ENCODE peak calls at places on chromosomes 7 and 10, in nine cellular contexts. One of them, this sample, is unnamed. For H3K4me1, the result is how much of the 10 kb centered on the place peaks cover.

GRCh38 chr10:101769541-101770180 is 6.3 kb downstream of the FGF8 start:
- DNase-seq in endothelial cell of umbilical vein: no peak
- DNase-seq in upper lobe of left lung: no peak
- DNase-seq in transverse colon: no peak
- DNase-seq in sigmoid colon: peak
- DNase-seq in HCT116: no peak
- DNase-seq in esophagus muscularis mucosa: no peak
- DNase-seq in breast epithelium: no peak
- DNase-seq in H1: no peak
- DNase-seq in this sample: no peak

GRCh38 chr10:130061760-130062159 is 48.9 kb downstream of the C10orf143 start:
- DNase-seq in endothelial cell of umbilical vein: no peak
- DNase-seq in upper lobe of left lung: no peak
- DNase-seq in transverse colon: no peak
- DNase-seq in sigmoid colon: no peak
- DNase-seq in HCT116: no peak
- DNase-seq in esophagus muscularis mucosa: peak
- DNase-seq in breast epithelium: no peak
- DNase-seq in H1: no peak
- DNase-seq in this sample: no peak

GRCh38 chr7:90629306-90629918 is 33.3 kb downstream of the CDK14 start:
- DNase-seq in endothelial cell of umbilical vein: peak
- DNase-seq in upper lobe of left lung: no peak
- DNase-seq in transverse colon: no peak
- DNase-seq in sigmoid colon: no peak
- DNase-seq in HCT116: peak
- DNase-seq in esophagus muscularis mucosa: no peak
- DNase-seq in breast epithelium: no peak
- DNase-seq in H1: no peak
- DNase-seq in this sample: no peak

GRCh38 chr10:61923210-61924024 is 21.9 kb downstream of the ARID5B start:
- DNase-seq in endothelial cell of umbilical vein: no peak
- DNase-seq in upper lobe of left lung: no peak
- DNase-seq in transverse colon: no peak
- DNase-seq in sigmoid colon: no peak
- DNase-seq in HCT116: no peak
- DNase-seq in esophagus muscularis mucosa: no peak
- DNase-seq in breast epithelium: no peak
- DNase-seq in H1: no peak
- DNase-seq in this sample: peak

GRCh38 chr10:99532687-99533495 is at the start of gene NKX2-3:
- DNase-seq in endothelial cell of umbilical vein: peak
- DNase-seq in upper lobe of left lung: peak
- DNase-seq in transverse colon: peak
- DNase-seq in sigmoid colon: peak
- DNase-seq in HCT116: no peak
- DNase-seq in esophagus muscularis mucosa: no peak
- DNase-seq in breast epithelium: no peak
- DNase-seq in H1: peak
- DNase-seq in this sample: peak

GRCh38 chr10:122252805-122253204 is 18.3 kb upstream of the BTBD16 start:
- DNase-seq in endothelial cell of umbilical vein: no peak
- DNase-seq in upper lobe of left lung: no peak
- DNase-seq in transverse colon: no peak
- DNase-seq in sigmoid colon: peak
- DNase-seq in HCT116: no peak
- DNase-seq in esophagus muscularis mucosa: no peak
- DNase-seq in breast epithelium: no peak
- DNase-seq in H1: no peak
- DNase-seq in this sample: no peak

GRCh38 chr7:148650232-148650858 is 48.4 kb upstream of the CUL1 start:
- DNase-seq in endothelial cell of umbilical vein: no peak
- DNase-seq in upper lobe of left lung: no peak
- DNase-seq in transverse colon: no peak
- DNase-seq in sigmoid colon: no peak
- DNase-seq in HCT116: no peak
- DNase-seq in esophagus muscularis mucosa: no peak
- DNase-seq in breast epithelium: no peak
- DNase-seq in H1: no peak
- DNase-seq in this sample: no peak

GRCh38 chr7:133730360-133730759 is 396.8 kb upstream of the LRGUK start:
- DNase-seq in endothelial cell of umbilical vein: no peak
- DNase-seq in upper lobe of left lung: no peak
- DNase-seq in transverse colon: no peak
- DNase-seq in sigmoid colon: no peak
- DNase-seq in HCT116: no peak
- DNase-seq in esophagus muscularis mucosa: no peak
- DNase-seq in breast epithelium: no peak
- DNase-seq in H1: no peak
- DNase-seq in this sample: no peak

GRCh38 chr10:49364747-49365146 is 31.1 kb downstream of the DRGX start:
- DNase-seq in endothelial cell of umbilical vein: no peak
- DNase-seq in upper lobe of left lung: no peak
- DNase-seq in transverse colon: no peak
- DNase-seq in sigmoid colon: no peak
- DNase-seq in HCT116: no peak
- DNase-seq in esophagus muscularis mucosa: no peak
- DNase-seq in breast epithelium: no peak
- DNase-seq in H1: no peak
- DNase-seq in this sample: no peak

GRCh38 chr10:62019013-62019684 is 117.7 kb downstream of the ARID5B start:
- DNase-seq in endothelial cell of umbilical vein: peak
- DNase-seq in upper lobe of left lung: no peak
- DNase-seq in transverse colon: no peak
- DNase-seq in sigmoid colon: no peak
- DNase-seq in HCT116: no peak
- DNase-seq in esophagus muscularis mucosa: no peak
- DNase-seq in breast epithelium: no peak
- DNase-seq in H1: no peak
- DNase-seq in this sample: no peak

GRCh38 chr10:71634531-71635164 is 84.9 kb downstream of the C10orf105 start:
- DNase-seq in endothelial cell of umbilical vein: no peak
- DNase-seq in upper lobe of left lung: no peak
- DNase-seq in transverse colon: peak
- DNase-seq in sigmoid colon: no peak
- DNase-seq in HCT116: no peak
- DNase-seq in esophagus muscularis mucosa: no peak
- DNase-seq in breast epithelium: no peak
- DNase-seq in H1: no peak
- DNase-seq in this sample: peak

GRCh38 chr7:45938626-45939302 is 17.7 kb upstream of the IGFBP3 start:
- DNase-seq in endothelial cell of umbilical vein: no peak
- DNase-seq in upper lobe of left lung: peak
- DNase-seq in transverse colon: no peak
- DNase-seq in sigmoid colon: no peak
- DNase-seq in HCT116: no peak
- DNase-seq in esophagus muscularis mucosa: peak
- DNase-seq in breast epithelium: no peak
- DNase-seq in H1: peak
- DNase-seq in this sample: no peak

GRCh38 chr7:45241339-45242109 is 83.9 kb downstream of the RAMP3 start:
- DNase-seq in endothelial cell of umbilical vein: no peak
- DNase-seq in upper lobe of left lung: no peak
- DNase-seq in transverse colon: no peak
- DNase-seq in sigmoid colon: no peak
- DNase-seq in HCT116: no peak
- DNase-seq in esophagus muscularis mucosa: peak
- DNase-seq in breast epithelium: no peak
- DNase-seq in H1: peak
- DNase-seq in this sample: no peak

GRCh38 chr10:123301077-123301875 is 147.1 kb downstream of the BUB3 start:
- DNase-seq in endothelial cell of umbilical vein: peak
- DNase-seq in upper lobe of left lung: no peak
- DNase-seq in transverse colon: peak
- DNase-seq in sigmoid colon: no peak
- DNase-seq in HCT116: no peak
- DNase-seq in esophagus muscularis mucosa: no peak
- DNase-seq in breast epithelium: no peak
- DNase-seq in H1: no peak
- DNase-seq in this sample: no peak

GRCh38 chr7:151694828-151695580 is 175.3 kb upstream of the RHEB start:
- DNase-seq in endothelial cell of umbilical vein: no peak
- DNase-seq in upper lobe of left lung: no peak
- DNase-seq in transverse colon: no peak
- DNase-seq in sigmoid colon: peak
- DNase-seq in HCT116: no peak
- DNase-seq in esophagus muscularis mucosa: no peak
- DNase-seq in breast epithelium: peak
- DNase-seq in H1: no peak
- DNase-seq in this sample: no peak

GRCh38 chr7:2809903-2810628 is 34.0 kb downstream of the GNA12 start:
- DNase-seq in endothelial cell of umbilical vein: no peak
- DNase-seq in upper lobe of left lung: no peak
- DNase-seq in transverse colon: no peak
- DNase-seq in sigmoid colon: peak
- DNase-seq in HCT116: no peak
- DNase-seq in esophagus muscularis mucosa: no peak
- DNase-seq in breast epithelium: peak
- DNase-seq in H1: no peak
- DNase-seq in this sample: no peak

GRCh38 chr10:59523843-59524242 is 161.5 kb upstream of the FAM13C start:
- DNase-seq in endothelial cell of umbilical vein: no peak
- DNase-seq in upper lobe of left lung: no peak
- DNase-seq in transverse colon: no peak
- DNase-seq in sigmoid colon: no peak
- DNase-seq in HCT116: no peak
- DNase-seq in esophagus muscularis mucosa: no peak
- DNase-seq in breast epithelium: no peak
- DNase-seq in H1: no peak
- DNase-seq in this sample: no peak

GRCh38 chr10:119442758-119443060 is 99.8 kb downstream of the RGS10 start:
- DNase-seq in endothelial cell of umbilical vein: no peak
- DNase-seq in upper lobe of left lung: no peak
- DNase-seq in transverse colon: no peak
- DNase-seq in sigmoid colon: no peak
- DNase-seq in HCT116: no peak
- DNase-seq in esophagus muscularis mucosa: no peak
- DNase-seq in breast epithelium: no peak
- DNase-seq in H1: no peak
- DNase-seq in this sample: no peak
- TF ChIP-seq POLR2AphosphoS5 in endothelial cell of umbilical vein: no peak
- TF ChIP-seq POLR2AphosphoS5 in upper lobe of left lung: no peak
- TF ChIP-seq POLR2AphosphoS5 in transverse colon: no peak
- TF ChIP-seq POLR2AphosphoS5 in sigmoid colon: no peak
- TF ChIP-seq POLR2AphosphoS5 in HCT116: no peak
- TF ChIP-seq POLR2AphosphoS5 in esophagus muscularis mucosa: no peak
- TF ChIP-seq POLR2AphosphoS5 in breast epithelium: no peak
- TF ChIP-seq POLR2AphosphoS5 in H1: no peak
- TF ChIP-seq POLR2AphosphoS5 in this sample: no peak

DNA sequence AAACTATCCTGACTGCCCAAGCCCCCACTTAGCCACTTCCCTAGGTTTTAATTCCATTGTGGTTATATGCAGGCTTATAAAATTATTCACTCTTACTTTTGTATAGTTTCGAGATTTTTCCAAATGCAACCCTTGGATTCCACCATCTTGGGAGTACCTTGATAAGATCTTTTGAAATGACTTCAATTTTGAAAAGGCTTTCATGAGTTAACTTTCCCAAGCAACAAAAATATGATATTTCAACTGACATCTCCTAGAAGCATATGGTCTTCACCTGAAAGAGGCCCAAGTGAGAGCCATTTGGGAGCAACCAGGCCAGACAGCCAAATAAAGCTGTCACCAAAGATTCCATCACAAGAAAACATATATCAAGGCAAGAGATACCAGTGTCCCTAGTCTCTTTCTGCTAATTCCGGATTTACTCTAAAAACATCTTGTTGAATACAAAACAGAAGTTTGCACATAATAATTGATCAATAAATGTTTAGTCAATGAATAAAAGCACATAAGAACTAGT is 1.7 kb upstream of the ST8SIA6 start:
- DNase-seq in endothelial cell of umbilical vein: no peak
- DNase-seq in upper lobe of left lung: no peak
- DNase-seq in transverse colon: no peak
- DNase-seq in sigmoid colon: no peak
- DNase-seq in HCT116: no peak
- DNase-seq in esophagus muscularis mucosa: no peak
- DNase-seq in breast epithelium: no peak
- DNase-seq in H1: no peak
- DNase-seq in this sample: no peak
- H3K4me3 ChIP-seq in endothelial cell of umbilical vein: no peak
- H3K4me3 ChIP-seq in upper lobe of left lung: no peak
- H3K4me3 ChIP-seq in transverse colon: no peak
- H3K4me3 ChIP-seq in sigmoid colon: no peak
- H3K4me3 ChIP-seq in HCT116: no peak
- H3K4me3 ChIP-seq in esophagus muscularis mucosa: no peak
- H3K4me3 ChIP-seq in breast epithelium: no peak
- H3K4me3 ChIP-seq in H1: no peak
- H3K4me3 ChIP-seq in this sample: no peak

GRCh38 chr10:612696-613095 is 76.8 kb downstream of the DIP2C start:
- DNase-seq in endothelial cell of umbilical vein: no peak
- DNase-seq in upper lobe of left lung: no peak
- DNase-seq in transverse colon: no peak
- DNase-seq in sigmoid colon: no peak
- DNase-seq in HCT116: no peak
- DNase-seq in esophagus muscularis mucosa: no peak
- DNase-seq in breast epithelium: no peak
- DNase-seq in H1: no peak
- DNase-seq in this sample: no peak
- H3K4me1 ChIP-seq in endothelial cell of umbilical vein: under half
- H3K4me1 ChIP-seq in upper lobe of left lung: under half
- H3K4me1 ChIP-seq in transverse colon: under half
- H3K4me1 ChIP-seq in sigmoid colon: half or more
- H3K4me1 ChIP-seq in HCT116: under half
- H3K4me1 ChIP-seq in esophagus muscularis mucosa: under half
- H3K4me1 ChIP-seq in breast epithelium: under half
- H3K4me1 ChIP-seq in H1: under half
- H3K4me1 ChIP-seq in this sample: half or more

GRCh38 chr7:77863860-77864259 is 65.3 kb downstream of the PHTF2 start:
- DNase-seq in endothelial cell of umbilical vein: no peak
- DNase-seq in upper lobe of left lung: no peak
- DNase-seq in transverse colon: no peak
- DNase-seq in sigmoid colon: no peak
- DNase-seq in HCT116: no peak
- DNase-seq in esophagus muscularis mucosa: no peak
- DNase-seq in breast epithelium: no peak
- DNase-seq in H1: no peak
- DNase-seq in this sample: no peak

GRCh38 chr7:77866791-77867190 is 68.2 kb downstream of the PHTF2 start:
- DNase-seq in endothelial cell of umbilical vein: peak
- DNase-seq in upper lobe of left lung: no peak
- DNase-seq in transverse colon: no peak
- DNase-seq in sigmoid colon: no peak
- DNase-seq in HCT116: no peak
- DNase-seq in esophagus muscularis mucosa: no peak
- DNase-seq in breast epithelium: no peak
- DNase-seq in H1: no peak
- DNase-seq in this sample: no peak

GRCh38 chr7:77866370-77866769 is 67.8 kb downstream of the PHTF2 start:
- DNase-seq in endothelial cell of umbilical vein: peak
- DNase-seq in upper lobe of left lung: no peak
- DNase-seq in transverse colon: no peak
- DNase-seq in sigmoid colon: no peak
- DNase-seq in HCT116: no peak
- DNase-seq in esophagus muscularis mucosa: no peak
- DNase-seq in breast epithelium: no peak
- DNase-seq in H1: no peak
- DNase-seq in this sample: no peak

GRCh38 chr7:77859343-77859742 is 60.8 kb downstream of the PHTF2 start:
- DNase-seq in endothelial cell of umbilical vein: no peak
- DNase-seq in upper lobe of left lung: no peak
- DNase-seq in transverse colon: no peak
- DNase-seq in sigmoid colon: no peak
- DNase-seq in HCT116: no peak
- DNase-seq in esophagus muscularis mucosa: no peak
- DNase-seq in breast epithelium: no peak
- DNase-seq in H1: no peak
- DNase-seq in this sample: no peak

GRCh38 chr7:77862691-77863090 is 64.1 kb downstream of the PHTF2 start:
- DNase-seq in endothelial cell of umbilical vein: no peak
- DNase-seq in upper lobe of left lung: no peak
- DNase-seq in transverse colon: no peak
- DNase-seq in sigmoid colon: no peak
- DNase-seq in HCT116: no peak
- DNase-seq in esophagus muscularis mucosa: no peak
- DNase-seq in breast epithelium: no peak
- DNase-seq in H1: no peak
- DNase-seq in this sample: no peak
- TF ChIP-seq POLR2AphosphoS5 in endothelial cell of umbilical vein: no peak
- TF ChIP-seq POLR2AphosphoS5 in upper lobe of left lung: no peak
- TF ChIP-seq POLR2AphosphoS5 in transverse colon: no peak
- TF ChIP-seq POLR2AphosphoS5 in sigmoid colon: no peak
- TF ChIP-seq POLR2AphosphoS5 in HCT116: no peak
- TF ChIP-seq POLR2AphosphoS5 in esophagus muscularis mucosa: no peak
- TF ChIP-seq POLR2AphosphoS5 in breast epithelium: no peak
- TF ChIP-seq POLR2AphosphoS5 in H1: no peak
- TF ChIP-seq POLR2AphosphoS5 in this sample: no peak